ENCODE peak calls at places on chromosomes 6 and 20, in seven cellular contexts. One of them, this sample, is unnamed.

GRCh38 chr6:30885481-30885998 is 1.2 kb downstream of the DDR1 start:
- DNase-seq in activated gamma-delta T cell treated with anti-CD3 and anti-CD28 coated beads, Interleukin-2, amount 50 U/mL, for 16 hours: no peak
- DNase-seq in activated CD4-positive, CD25-positive, alpha-beta regulatory T cell: no peak
- DNase-seq in GM19239: no peak
- DNase-seq in HFFc6: peak
- DNase-seq in EH: peak
- DNase-seq in kidney tubule cell: peak
- DNase-seq in this sample: no peak

GRCh38 chr6:117265425-117266266 is at the start of gene VGLL2:
- DNase-seq in GM19239: no peak
- DNase-seq in activated gamma-delta T cell treated with anti-CD3 and anti-CD28 coated beads, Interleukin-2, amount 50 U/mL, for 16 hours: no peak
- DNase-seq in activated CD4-positive, CD25-positive, alpha-beta regulatory T cell: no peak
- DNase-seq in EH: peak
- DNase-seq in HFFc6: no peak
- DNase-seq in kidney tubule cell: peak
- DNase-seq in this sample: no peak

GRCh38 chr6:143592335-143592734 is 80.8 kb upstream of the FUCA2 start:
- DNase-seq in activated CD4-positive, CD25-positive, alpha-beta regulatory T cell: no peak
- DNase-seq in HFFc6: no peak
- DNase-seq in activated gamma-delta T cell treated with anti-CD3 and anti-CD28 coated beads, Interleukin-2, amount 50 U/mL, for 16 hours: no peak
- DNase-seq in GM19239: no peak
- DNase-seq in kidney tubule cell: no peak
- DNase-seq in EH: no peak
- DNase-seq in this sample: no peak

GRCh38 chr6:114342086-114342825 is 567 bp downstream of the HS3ST5 start:
- DNase-seq in HFFc6: no peak
- DNase-seq in EH: no peak
- DNase-seq in activated gamma-delta T cell treated with anti-CD3 and anti-CD28 coated beads, Interleukin-2, amount 50 U/mL, for 16 hours: no peak
- DNase-seq in kidney tubule cell: no peak
- DNase-seq in activated CD4-positive, CD25-positive, alpha-beta regulatory T cell: no peak
- DNase-seq in GM19239: no peak
- DNase-seq in this sample: no peak

GRCh38 chr6:161199845-161200244 is 74.0 kb downstream of the AGPAT4 start:
- DNase-seq in activated CD4-positive, CD25-positive, alpha-beta regulatory T cell: no peak
- DNase-seq in kidney tubule cell: no peak
- DNase-seq in HFFc6: no peak
- DNase-seq in activated gamma-delta T cell treated with anti-CD3 and anti-CD28 coated beads, Interleukin-2, amount 50 U/mL, for 16 hours: no peak
- DNase-seq in EH: no peak
- DNase-seq in GM19239: no peak
- DNase-seq in this sample: no peak

GRCh38 chr6:158057213-158057987 is 75.7 kb downstream of the SYNJ2 start:
- DNase-seq in EH: peak
- DNase-seq in kidney tubule cell: peak
- DNase-seq in activated gamma-delta T cell treated with anti-CD3 and anti-CD28 coated beads, Interleukin-2, amount 50 U/mL, for 16 hours: no peak
- DNase-seq in HFFc6: peak
- DNase-seq in GM19239: no peak
- DNase-seq in activated CD4-positive, CD25-positive, alpha-beta regulatory T cell: no peak
- DNase-seq in this sample: peak

GRCh38 chr6:108621117-108621516 is 60.4 kb downstream of the FOXO3 start:
- DNase-seq in HFFc6: peak
- DNase-seq in EH: peak
- DNase-seq in kidney tubule cell: peak
- DNase-seq in GM19239: no peak
- DNase-seq in activated gamma-delta T cell treated with anti-CD3 and anti-CD28 coated beads, Interleukin-2, amount 50 U/mL, for 16 hours: no peak
- DNase-seq in activated CD4-positive, CD25-positive, alpha-beta regulatory T cell: no peak
- DNase-seq in this sample: peak

GRCh38 chr20:46118481-46119020 is 437 bp downstream of the CD40 start:
- DNase-seq in EH: peak
- DNase-seq in GM19239: peak
- DNase-seq in HFFc6: no peak
- DNase-seq in activated CD4-positive, CD25-positive, alpha-beta regulatory T cell: no peak
- DNase-seq in kidney tubule cell: peak
- DNase-seq in activated gamma-delta T cell treated with anti-CD3 and anti-CD28 coated beads, Interleukin-2, amount 50 U/mL, for 16 hours: no peak
- DNase-seq in this sample: no peak

GRCh38 chr6:16901777-16902176 is 140.5 kb upstream of the ATXN1 start:
- DNase-seq in kidney tubule cell: no peak
- DNase-seq in activated gamma-delta T cell treated with anti-CD3 and anti-CD28 coated beads, Interleukin-2, amount 50 U/mL, for 16 hours: no peak
- DNase-seq in GM19239: no peak
- DNase-seq in activated CD4-positive, CD25-positive, alpha-beta regulatory T cell: no peak
- DNase-seq in EH: peak
- DNase-seq in HFFc6: no peak
- DNase-seq in this sample: peak

GRCh38 chr20:47252879-47253307 is 103.6 kb downstream of the ZMYND8 start:
- DNase-seq in HFFc6: no peak
- DNase-seq in kidney tubule cell: no peak
- DNase-seq in EH: no peak
- DNase-seq in GM19239: no peak
- DNase-seq in activated gamma-delta T cell treated with anti-CD3 and anti-CD28 coated beads, Interleukin-2, amount 50 U/mL, for 16 hours: no peak
- DNase-seq in activated CD4-positive, CD25-positive, alpha-beta regulatory T cell: no peak
- DNase-seq in this sample: no peak

GRCh38 chr6:2157441-2158127 is 87.8 kb downstream of the GMDS start:
- DNase-seq in activated CD4-positive, CD25-positive, alpha-beta regulatory T cell: no peak
- DNase-seq in GM19239: no peak
- DNase-seq in activated gamma-delta T cell treated with anti-CD3 and anti-CD28 coated beads, Interleukin-2, amount 50 U/mL, for 16 hours: no peak
- DNase-seq in HFFc6: peak
- DNase-seq in EH: peak
- DNase-seq in kidney tubule cell: peak
- DNase-seq in this sample: peak

GRCh38 chr6:5290500-5290899 is 29.2 kb downstream of the FARS2 start:
- DNase-seq in activated CD4-positive, CD25-positive, alpha-beta regulatory T cell: no peak
- DNase-seq in activated gamma-delta T cell treated with anti-CD3 and anti-CD28 coated beads, Interleukin-2, amount 50 U/mL, for 16 hours: no peak
- DNase-seq in EH: no peak
- DNase-seq in GM19239: no peak
- DNase-seq in HFFc6: no peak
- DNase-seq in kidney tubule cell: no peak
- DNase-seq in this sample: no peak

GRCh38 chr6:145929037-145929633 is 35.0 kb downstream of the SHPRH start:
- DNase-seq in EH: peak
- DNase-seq in HFFc6: peak
- DNase-seq in activated gamma-delta T cell treated with anti-CD3 and anti-CD28 coated beads, Interleukin-2, amount 50 U/mL, for 16 hours: no peak
- DNase-seq in kidney tubule cell: peak
- DNase-seq in GM19239: no peak
- DNase-seq in activated CD4-positive, CD25-positive, alpha-beta regulatory T cell: no peak
- DNase-seq in this sample: no peak

GRCh38 chr6:19866900-19867627 is 29.9 kb downstream of the ID4 start:
- DNase-seq in EH: peak
- DNase-seq in GM19239: no peak
- DNase-seq in kidney tubule cell: peak
- DNase-seq in activated CD4-positive, CD25-positive, alpha-beta regulatory T cell: no peak
- DNase-seq in activated gamma-delta T cell treated with anti-CD3 and anti-CD28 coated beads, Interleukin-2, amount 50 U/mL, for 16 hours: no peak
- DNase-seq in HFFc6: peak
- DNase-seq in this sample: peak

GRCh38 chr6:131163886-131164285 is 28.6 kb downstream of the AKAP7 start:
- DNase-seq in activated CD4-positive, CD25-positive, alpha-beta regulatory T cell: no peak
- DNase-seq in EH: peak
- DNase-seq in activated gamma-delta T cell treated with anti-CD3 and anti-CD28 coated beads, Interleukin-2, amount 50 U/mL, for 16 hours: no peak
- DNase-seq in HFFc6: no peak
- DNase-seq in GM19239: no peak
- DNase-seq in kidney tubule cell: no peak
- DNase-seq in this sample: no peak

GRCh38 chr6:151999194-151999593 is 191.7 kb downstream of the ESR1 start:
- DNase-seq in HFFc6: peak
- DNase-seq in EH: peak
- DNase-seq in activated gamma-delta T cell treated with anti-CD3 and anti-CD28 coated beads, Interleukin-2, amount 50 U/mL, for 16 hours: no peak
- DNase-seq in activated CD4-positive, CD25-positive, alpha-beta regulatory T cell: no peak
- DNase-seq in kidney tubule cell: peak
- DNase-seq in GM19239: no peak
- DNase-seq in this sample: no peak

GRCh38 chr20:58593880-58594473 is 57.1 kb upstream of the STX16 start:
- DNase-seq in EH: no peak
- DNase-seq in GM19239: no peak
- DNase-seq in activated CD4-positive, CD25-positive, alpha-beta regulatory T cell: no peak
- DNase-seq in activated gamma-delta T cell treated with anti-CD3 and anti-CD28 coated beads, Interleukin-2, amount 50 U/mL, for 16 hours: no peak
- DNase-seq in kidney tubule cell: no peak
- DNase-seq in HFFc6: no peak
- DNase-seq in this sample: no peak

This sample was measured in GM04504.